ENCODE peak calls at places on chromosomes 6 and 20, in ten cellular contexts. K is neural crest cell; B is stimulated activated CD4-positive, alpha-beta T cell treated with anti-CD3 and anti-CD28 coated beads, Interleukin-2, amount 100 ng/mL, for 48 hours; X is iPS DF 6.9; Y is CD8-positive, alpha-beta T cell; H is GM23248; L is Jurkat, Clone E6-1; E is NCI-H524 treated with DMSO at 0.1 percent for 48 hours; J is central memory CD4-positive, alpha-beta T cell; W is HEK293T. D is an unnamed sample.

GRCh38 chr6:168596316-168596715 is 155.3 kb downstream of the SMOC2 start:
- DNase-seq in K (no peak), B (no peak), X (no peak), Y (no peak), H (no peak), L (no peak), E (peak), J (no peak), W (no peak), D (peak)

GRCh38 chr20:54219751-54220426 is 12.0 kb downstream of the PFDN4 start:
- DNase-seq in K (no peak), B (no peak), X (no peak), Y (no peak), H (peak), L (no peak), E (no peak), J (no peak), W (peak), D (peak)

GRCh38 chr6:491233-491632 is 99.7 kb downstream of the IRF4 start:
- DNase-seq in K (no peak), B (no peak), X (no peak), Y (no peak), H (no peak), L (peak), E (no peak), J (peak), W (no peak), D (no peak)

GRCh38 chr6:26197736-26198625 is 110.8 kb downstream of the HFE start:
- DNase-seq in K (no peak), B (peak), X (no peak), Y (peak), H (peak), L (peak), E (no peak), J (peak), W (no peak), D (peak)

GRCh38 chr20:58150772-58151171 is 77.7 kb downstream of the ANKRD60 start:
- DNase-seq in K (no peak), B (no peak), X (peak), Y (no peak), H (no peak), L (no peak), E (no peak), J (no peak), W (no peak), D (peak)

GRCh38 chr6:99822741-99823512 is 171.1 kb downstream of the MCHR2 start:
- DNase-seq in K (peak), B (no peak), X (no peak), Y (no peak), H (peak), L (peak), E (peak), J (peak), W (peak), D (peak)

GRCh38 chr20:53706511-53707031 is 112.9 kb upstream of the ZNF217 start:
- DNase-seq in K (no peak), B (no peak), X (no peak), Y (peak), H (peak), L (peak), E (peak), J (peak), W (no peak), D (peak)

GRCh38 chr20:24032412-24032898 is 43.9 kb upstream of the GGTLC1 start:
- DNase-seq in K (no peak), B (no peak), X (no peak), Y (no peak), H (no peak), L (no peak), E (no peak), J (no peak), W (no peak), D (no peak)

GRCh38 chr6:132458887-132459604 is 53.9 kb downstream of the STX7 start:
- DNase-seq in K (no peak), B (no peak), X (no peak), Y (no peak), H (no peak), L (no peak), E (no peak), J (no peak), W (no peak), D (no peak)

D was measured in NCI-H2171.